ENCODE peak calls at places on chromosomes 1 and 21, in eight cellular contexts. Q, I, S, K, T, J, O and U are unnamed samples. For H3K9me3 and H3K4me1, the result is how much of the 10 kb centered on the place peaks cover.

GRCh38 chr1:199747984-199748383 is 279.5 kb upstream of the NR5A2 start:
- DNase-seq in J (no peak), S (no peak), O (no peak), Q (no peak), I (no peak), K (no peak), T (no peak), U (no peak)

GRCh38 chr1:87472716-87473115 is 144.0 kb downstream of the LMO4 start:
- DNase-seq in J (no peak), Q (no peak), T (no peak), O (no peak), K (no peak), I (no peak), S (no peak), U (no peak)

GRCh38 chr1:41495171-41495948 is 10.9 kb upstream of the EDN2 start:
- DNase-seq in J (peak), O (no peak), I (peak), K (peak), Q (peak), S (no peak), T (no peak), U (no peak)

GRCh38 chr1:8202182-8202905 is 115.6 kb upstream of the SLC45A1 start:
- DNase-seq in J (peak), S (no peak), K (peak), T (peak), Q (peak), O (peak), I (peak), U (peak)

GRCh38 chr1:109790735-109791494 is 27.2 kb upstream of the EPS8L3 start:
- DNase-seq in S (no peak), O (peak), T (no peak), K (peak), Q (no peak), I (peak), J (peak), U (peak)

GRCh38 chr1:7366286-7366954 is 404.7 kb upstream of the VAMP3 start:
- DNase-seq in J (peak), S (no peak), I (no peak), T (no peak), O (no peak), Q (no peak), K (no peak), U (no peak)

GRCh38 chr21:25708467-25709065 is 26.1 kb downstream of the ATP5PF start:
- DNase-seq in S (peak), I (peak), K (peak), J (no peak), T (peak), Q (peak), O (no peak), U (no peak)

GRCh38 chr1:186925881-186926676 is 97.3 kb downstream of the PLA2G4A start:
- DNase-seq in O (no peak), K (no peak), T (no peak), J (no peak), S (no peak), I (no peak), Q (no peak), U (no peak)

GRCh38 chr21:42836767-42837301 is 42.5 kb downstream of the WDR4 start:
- DNase-seq in I (no peak), K (no peak), T (no peak), O (no peak), Q (no peak), S (no peak), J (no peak), U (peak)

GRCh38 chr1:64516803-64517568 is 47.1 kb downstream of the CACHD1 start:
- DNase-seq in K (no peak), J (no peak), S (no peak), T (no peak), I (no peak), O (no peak), Q (no peak), U (no peak)

GRCh38 chr1:34686531-34686930 is 68.3 kb upstream of the GJB5 start:
- DNase-seq in O (no peak), T (no peak), K (no peak), S (no peak), I (no peak), Q (no peak), J (no peak), U (no peak)

GRCh38 chr1:244248426-244248825 is 197.3 kb downstream of the ZBTB18 start:
- DNase-seq in K (no peak), Q (no peak), J (no peak), I (no peak), S (no peak), T (no peak), O (no peak), U (no peak)

GRCh38 chr1:192660613-192661012 is 24.7 kb downstream of the RGS13 start:
- DNase-seq in I (no peak), Q (no peak), K (no peak), O (no peak), J (no peak), S (no peak), T (no peak), U (no peak)

GRCh38 chr21:39094847-39095525 is 88.3 kb downstream of the PSMG1 start:
- DNase-seq in K (peak), I (no peak), J (no peak), S (no peak), O (no peak), T (peak), Q (no peak), U (no peak)

GRCh38 chr1:234724517-234725176 is 114.7 kb upstream of the IRF2BP2 start:
- DNase-seq in S (no peak), Q (peak), J (peak), O (peak), K (no peak), I (peak), T (peak), U (peak)

GRCh38 chr1:36988741-36989193 is 45.5 kb downstream of the GRIK3 start:
- DNase-seq in K (no peak), T (no peak), Q (no peak), O (no peak), J (no peak), S (no peak), I (no peak), U (no peak)

GRCh38 chr1:111481387-111482221 is 7.8 kb downstream of the C1orf162 start:
- DNase-seq in J (peak), O (peak), I (peak), S (peak), Q (peak), T (peak), K (peak), U (peak)

GRCh38 chr1:29650476-29650875 is 414.2 kb downstream of the PTPRU start:
- DNase-seq in I (no peak), K (no peak), S (no peak), O (no peak), T (no peak), J (no peak), Q (no peak), U (no peak)

GRCh38 chr21:27425574-27425973 is 458.7 kb upstream of the ADAMTS5 start:
- DNase-seq in K (no peak), J (no peak), I (peak), T (no peak), S (no peak), Q (no peak), O (no peak), U (no peak)

GRCh38 chr1:13661539-13661938 is 38.4 kb upstream of the PRDM2 start:
- DNase-seq in Q (no peak), S (no peak), O (no peak), T (no peak), K (no peak), I (peak), J (no peak), U (no peak)

GRCh38 chr1:245493029-245493428 is 338.2 kb downstream of the KIF26B start:
- DNase-seq in I (no peak), J (no peak), O (no peak), K (peak), S (no peak), T (no peak), Q (no peak), U (no peak)

GRCh38 chr1:89953072-89953626 is 41.8 kb upstream of the ZNF326 start:
- DNase-seq in J (peak), I (peak), T (peak), S (no peak), Q (peak), K (peak), O (no peak), U (no peak)

GRCh38 chr1:232499151-232499550 is 130.8 kb downstream of the SIPA1L2 start:
- DNase-seq in J (no peak), K (no peak), O (no peak), I (no peak), S (no peak), T (no peak), Q (no peak), U (no peak)

GRCh38 chr21:16280731-16281130 is 550.9 kb downstream of the USP25 start:
- DNase-seq in Q (no peak), J (no peak), O (no peak), I (no peak), T (no peak), S (no peak), K (no peak), U (no peak)

GRCh38 chr1:62245201-62245600 is 50.6 kb downstream of the L1TD1 start:
- DNase-seq in Q (no peak), I (no peak), K (no peak), O (no peak), T (no peak), S (no peak), J (no peak), U (no peak)

GRCh38 chr1:157193702-157194391 is 55.7 kb upstream of the ETV3 start:
- DNase-seq in I (peak), J (no peak), O (no peak), T (peak), K (peak), S (peak), Q (peak), U (peak)

GRCh38 chr1:111615874-111616715 is 3.5 kb upstream of the RAP1A start:
- DNase-seq in O (no peak), T (no peak), K (no peak), Q (no peak), J (no peak), S (no peak), I (no peak), U (no peak)

GRCh38 chr1:7526867-7527732 is 244.0 kb upstream of the VAMP3 start:
- DNase-seq in S (no peak), T (no peak), J (no peak), I (no peak), O (no peak), K (no peak), Q (no peak), U (peak)

GRCh38 chr1:99565606-99566289 is 80.2 kb upstream of the PALMD start:
- DNase-seq in O (no peak), J (no peak), S (no peak), K (peak), Q (no peak), I (no peak), T (no peak), U (no peak)

GRCh38 chr1:10682114-10682445 is 114.4 kb downstream of the CASZ1 start:
- DNase-seq in T (no peak), O (no peak), S (no peak), I (no peak), Q (no peak), J (no peak), K (no peak), U (no peak)

GRCh38 chr1:22953392-22954141 is 19.1 kb downstream of the LACTBL1 start:
- DNase-seq in I (no peak), Q (no peak), S (no peak), J (no peak), K (no peak), T (no peak), O (no peak), U (peak)

GRCh38 chr1:54117815-54118563 is 34.8 kb downstream of the CDCP2 start:
- DNase-seq in S (no peak), T (peak), I (no peak), K (no peak), Q (no peak), O (no peak), J (no peak), U (peak)

GRCh38 chr1:190479537-190479936 is 1.9 kb upstream of the BRINP3 start:
- DNase-seq in J (no peak), T (no peak), O (no peak), K (no peak), S (no peak), Q (no peak), I (no peak), U (no peak)

GRCh38 chr1:10648689-10649483 is 147.6 kb downstream of the CASZ1 start:
- DNase-seq in Q (no peak), J (no peak), I (no peak), T (no peak), K (no peak), S (no peak), O (no peak), U (no peak)

GRCh38 chr1:152449661-152450060 is 35.6 kb upstream of the CRNN start:
- DNase-seq in I (no peak), J (no peak), Q (no peak), S (no peak), O (no peak), T (no peak), K (no peak), U (no peak)
- H3K9me3 ChIP-seq in I (under half), J (under half), Q (under half), S (under half), O (under half), T (under half), K (under half), U (under half)

GRCh38 chr1:201295861-201296260 is 12.6 kb downstream of the PKP1 start:
- DNase-seq in Q (no peak), O (no peak), T (peak), J (no peak), I (no peak), S (no peak), K (no peak), U (no peak)
- H3K4me1 ChIP-seq in Q (under half), O (under half), T (under half), J (under half), I (under half), S (under half), K (under half), U (under half)

GRCh38 chr1:88683848-88684481 is at the start of gene PKN2:
- DNase-seq in K (peak), T (peak), O (peak), S (peak), J (peak), I (peak), Q (peak), U (peak)

GRCh38 chr1:88683516-88683847 is 591 bp upstream of the PKN2 start:
- DNase-seq in I (peak), S (peak), J (peak), T (no peak), Q (peak), O (peak), K (no peak), U (peak)

GRCh38 chr1:88685239-88685604 is 1.1 kb downstream of the PKN2 start:
- DNase-seq in I (no peak), T (no peak), Q (no peak), K (no peak), O (no peak), J (no peak), S (no peak), U (no peak)

GRCh38 chr1:88681223-88681622 is 2.9 kb upstream of the PKN2 start:
- DNase-seq in K (no peak), Q (no peak), I (no peak), O (no peak), S (no peak), T (no peak), J (no peak), U (no peak)

DNA sequence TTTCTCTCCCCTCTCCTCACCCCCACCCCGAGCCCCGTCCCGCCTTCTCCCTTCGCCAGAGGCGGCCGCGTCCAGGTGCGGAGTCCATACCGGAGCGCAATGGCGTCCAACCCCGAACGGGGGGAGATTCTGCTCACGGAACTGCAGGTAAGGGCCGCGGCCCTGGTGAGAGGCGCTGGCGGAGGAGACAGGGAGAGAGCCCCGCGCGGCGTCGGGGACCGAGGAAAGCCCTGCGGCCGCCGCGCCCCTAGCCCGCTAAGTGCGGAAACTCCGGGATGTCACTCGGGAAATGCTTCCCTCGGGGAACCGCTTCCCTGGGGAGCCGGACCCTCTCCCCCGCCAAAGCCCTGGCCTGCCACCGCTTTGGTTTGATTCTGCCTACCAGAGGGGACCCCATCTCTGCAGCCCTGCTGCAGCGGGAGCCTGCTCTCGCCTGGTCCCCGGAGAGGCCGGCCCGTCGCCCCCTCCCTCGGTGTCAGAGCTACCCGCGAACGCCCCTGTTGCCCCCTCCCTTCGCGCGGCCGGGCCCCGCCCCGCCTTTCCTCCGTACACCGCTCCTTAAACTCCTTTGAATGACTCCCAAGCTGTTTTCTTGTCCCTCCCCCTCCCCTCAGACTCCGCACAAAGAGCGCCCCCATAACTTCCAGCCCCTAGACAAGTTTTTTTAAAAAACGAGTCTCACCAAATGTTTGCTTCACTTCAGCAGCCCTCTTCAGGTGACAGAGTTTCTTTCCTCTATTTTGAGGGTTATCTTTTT is 587 bp downstream of the PKN2 start:
- DNase-seq in K (peak), Q (peak), S (peak), J (peak), O (peak), I (peak), T (peak), U (peak)
- TF ChIP-seq POLR2A in K (peak), Q (no peak), S (no peak), J (no peak), O (no peak), I (no peak), T (no peak), U (no peak)

DNA sequence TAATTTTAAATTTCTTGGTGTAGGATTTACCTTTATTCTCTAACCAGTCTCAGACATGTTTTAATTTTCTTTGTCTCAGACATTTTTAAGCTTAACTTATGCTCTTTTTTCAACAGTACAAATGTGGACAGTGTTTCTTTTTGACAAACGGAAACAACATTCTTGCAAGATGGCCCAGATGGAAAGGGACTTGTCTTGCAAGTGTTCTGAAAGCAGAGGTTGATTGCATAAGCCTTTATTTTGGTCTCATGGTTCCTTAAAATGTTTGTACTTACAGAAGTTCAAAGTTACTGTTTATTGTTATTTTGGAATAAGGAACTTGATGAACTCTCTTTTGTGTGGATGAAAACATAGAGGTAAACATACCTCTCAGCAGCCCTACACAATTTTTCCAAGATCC is 22.9 kb downstream of the SMAP2 start:
- DNase-seq in J (no peak), T (no peak), Q (no peak), O (no peak), I (no peak), S (no peak), K (no peak), U (no peak)
- H3K9me3 ChIP-seq in J (under half), T (under half), Q (under half), O (under half), I (under half), S (under half), K (under half), U (under half)

GRCh38 chr21:34736116-34736870 is 67.5 kb downstream of the CLIC6 start:
- DNase-seq in Q (no peak), S (no peak), T (no peak), I (no peak), J (no peak), O (no peak), K (no peak), U (no peak)
- H3K4me1 ChIP-seq in Q (under half), S (under half), T (under half), I (under half), J (under half), O (under half), K (under half), U (under half)

DNA sequence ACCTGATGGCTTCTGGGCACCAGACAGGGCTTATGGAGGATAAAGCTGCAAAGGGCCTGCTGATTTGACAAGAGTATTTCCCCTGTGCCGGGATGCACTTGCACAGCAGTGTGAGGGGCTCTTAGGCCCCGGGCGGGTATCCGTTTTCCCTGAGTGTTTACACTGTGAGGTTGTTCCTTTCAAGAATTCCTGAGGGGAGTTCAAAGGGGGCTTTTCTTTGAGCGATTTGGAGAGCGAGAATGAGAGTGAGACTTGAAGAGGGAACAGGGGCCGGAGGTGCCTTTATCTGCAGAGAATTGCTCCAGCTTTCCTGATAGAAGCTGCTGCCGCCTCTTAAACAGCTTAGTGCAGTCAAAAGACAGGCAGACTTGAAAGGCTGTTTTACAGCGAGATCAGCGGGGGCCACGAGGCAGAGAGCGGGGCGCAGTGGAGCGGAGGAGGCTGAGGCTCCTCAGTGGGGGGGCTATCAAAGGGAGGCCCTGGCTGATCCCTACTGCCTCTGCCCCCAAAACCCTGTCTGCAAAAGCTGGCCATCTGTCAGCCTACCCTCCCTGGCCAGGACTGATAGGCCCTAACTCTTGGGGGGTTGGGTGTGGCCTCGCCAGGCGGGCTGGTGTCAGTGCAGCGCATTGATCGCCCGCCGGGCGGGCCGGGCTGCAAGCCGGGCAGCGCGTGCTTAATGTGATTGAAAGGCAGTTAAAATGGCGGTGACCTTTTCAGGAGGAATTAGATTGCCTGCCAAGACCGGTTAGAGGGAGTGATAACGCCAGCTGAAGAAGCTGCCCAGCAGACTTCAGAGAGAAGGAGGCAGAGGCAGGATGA is 36.5 kb downstream of the TMEM53 start:
- DNase-seq in Q (no peak), S (no peak), T (no peak), O (no peak), K (no peak), J (no peak), I (peak), U (no peak)
- TF ChIP-seq POLR2A in Q (no peak), S (no peak), T (no peak), O (no peak), K (no peak), J (no peak), I (no peak), U (no peak)